ENCODE peak calls at places on chromosomes 7 and 10, in six cellular contexts. I is H1, A is HCT116, N is spleen, D is stomach, W is suprapubic skin. E is an unnamed sample.

GRCh38 chr7:137898839-137899681 is 52.3 kb upstream of the DGKI start:
- DNase-seq in I (peak), A (peak), N (peak), D (peak), W (peak), E (peak)

GRCh38 chr7:32093415-32094408 is 23.5 kb upstream of the PDE1C start:
- DNase-seq in I (no peak), A (no peak), N (no peak), D (peak), W (no peak), E (no peak)

GRCh38 chr10:61283066-61283465 is 170.1 kb downstream of the TMEM26 start:
- DNase-seq in I (no peak), A (no peak), N (no peak), D (no peak), W (no peak), E (no peak)

GRCh38 chr7:155961241-155962190 is 149.3 kb upstream of the SHH start:
- DNase-seq in I (peak), A (peak), N (no peak), D (peak), W (no peak), E (no peak)

GRCh38 chr7:33710608-33711007 is 194.7 kb upstream of the BMPER start:
- DNase-seq in I (no peak), A (no peak), N (no peak), D (no peak), W (no peak), E (no peak)

GRCh38 chr10:121952226-121952625 is 22.8 kb downstream of the NSMCE4A start:
- DNase-seq in I (no peak), A (no peak), N (no peak), D (no peak), W (no peak), E (no peak)

GRCh38 chr10:121708921-121709625 is 110.8 kb upstream of the FGFR2 start:
- DNase-seq in I (no peak), A (no peak), N (no peak), D (no peak), W (no peak), E (no peak)

GRCh38 chr7:44057181-44057848 is 8.1 kb downstream of the PGAM2 start:
- DNase-seq in I (no peak), A (no peak), N (peak), D (no peak), W (peak), E (no peak)

GRCh38 chr7:8931906-8932646 is 498.7 kb downstream of the NXPH1 start:
- DNase-seq in I (no peak), A (no peak), N (no peak), D (no peak), W (no peak), E (no peak)

GRCh38 chr7:130841416-130841815 is 107.4 kb upstream of the KLF14 start:
- DNase-seq in I (no peak), A (no peak), N (no peak), D (no peak), W (no peak), E (no peak)

GRCh38 chr10:102644066-102644645 is at the start of gene TRIM8:
- DNase-seq in I (peak), A (no peak), N (peak), D (peak), W (no peak), E (no peak)

GRCh38 chr7:1520574-1521234 is 9.8 kb upstream of the MAFK start:
- DNase-seq in I (no peak), A (peak), N (no peak), D (no peak), W (no peak), E (no peak)

GRCh38 chr7:77649950-77650349 is 46.3 kb upstream of the RSBN1L start:
- DNase-seq in I (no peak), A (no peak), N (no peak), D (no peak), W (no peak), E (no peak)

GRCh38 chr7:30062587-30062986 is 34.4 kb downstream of the PLEKHA8 start:
- DNase-seq in I (no peak), A (peak), N (no peak), D (no peak), W (no peak), E (no peak)

GRCh38 chr7:122802211-122802833 is 83.9 kb downstream of the CADPS2 start:
- DNase-seq in I (no peak), A (no peak), N (no peak), D (no peak), W (no peak), E (no peak)

GRCh38 chr7:33444501-33444900 is 315.1 kb downstream of the BBS9 start:
- DNase-seq in I (no peak), A (no peak), N (no peak), D (no peak), W (no peak), E (no peak)

GRCh38 chr10:35390843-35391152 is 54.5 kb downstream of the CCNY start:
- DNase-seq in I (no peak), A (no peak), N (no peak), D (no peak), W (no peak), E (no peak)

GRCh38 chr7:98314469-98314868 is 33.0 kb downstream of the BRI3 start:
- DNase-seq in I (no peak), A (no peak), N (no peak), D (no peak), W (no peak), E (no peak)

GRCh38 chr10:31136386-31136785 is 104.7 kb upstream of the ZNF438 start:
- DNase-seq in I (no peak), A (no peak), N (no peak), D (no peak), W (no peak), E (no peak)

GRCh38 chr10:61606971-61607907 is 55.5 kb upstream of the CABCOCO1 start:
- DNase-seq in I (no peak), A (peak), N (no peak), D (no peak), W (no peak), E (no peak)

GRCh38 chr10:35607475-35608316 is 2.6 kb downstream of the GJD4 start:
- DNase-seq in I (no peak), A (no peak), N (no peak), D (no peak), W (no peak), E (no peak)

GRCh38 chr7:19392246-19392645 is 247.0 kb upstream of the FERD3L start:
- DNase-seq in I (no peak), A (no peak), N (no peak), D (no peak), W (no peak), E (no peak)

GRCh38 chr10:123588386-123588914 is 77.7 kb upstream of the GPR26 start:
- DNase-seq in I (peak), A (no peak), N (no peak), D (no peak), W (peak), E (no peak)

GRCh38 chr7:74217455-74218342 is 7.9 kb downstream of the LAT2 start:
- DNase-seq in I (no peak), A (no peak), N (peak), D (no peak), W (no peak), E (peak)

GRCh38 chr7:99375070-99375807 is 709 bp downstream of the ARPC1B start:
- DNase-seq in I (peak), A (no peak), N (peak), D (peak), W (peak), E (no peak)

GRCh38 chr10:104612577-104613205 is 28.4 kb upstream of the SORCS3 start:
- DNase-seq in I (no peak), A (no peak), N (no peak), D (no peak), W (no peak), E (no peak)
- TF ChIP-seq CTCF in I (peak), A (no peak), N (no peak), D (no peak), W (no peak), E (no peak)

DNA sequence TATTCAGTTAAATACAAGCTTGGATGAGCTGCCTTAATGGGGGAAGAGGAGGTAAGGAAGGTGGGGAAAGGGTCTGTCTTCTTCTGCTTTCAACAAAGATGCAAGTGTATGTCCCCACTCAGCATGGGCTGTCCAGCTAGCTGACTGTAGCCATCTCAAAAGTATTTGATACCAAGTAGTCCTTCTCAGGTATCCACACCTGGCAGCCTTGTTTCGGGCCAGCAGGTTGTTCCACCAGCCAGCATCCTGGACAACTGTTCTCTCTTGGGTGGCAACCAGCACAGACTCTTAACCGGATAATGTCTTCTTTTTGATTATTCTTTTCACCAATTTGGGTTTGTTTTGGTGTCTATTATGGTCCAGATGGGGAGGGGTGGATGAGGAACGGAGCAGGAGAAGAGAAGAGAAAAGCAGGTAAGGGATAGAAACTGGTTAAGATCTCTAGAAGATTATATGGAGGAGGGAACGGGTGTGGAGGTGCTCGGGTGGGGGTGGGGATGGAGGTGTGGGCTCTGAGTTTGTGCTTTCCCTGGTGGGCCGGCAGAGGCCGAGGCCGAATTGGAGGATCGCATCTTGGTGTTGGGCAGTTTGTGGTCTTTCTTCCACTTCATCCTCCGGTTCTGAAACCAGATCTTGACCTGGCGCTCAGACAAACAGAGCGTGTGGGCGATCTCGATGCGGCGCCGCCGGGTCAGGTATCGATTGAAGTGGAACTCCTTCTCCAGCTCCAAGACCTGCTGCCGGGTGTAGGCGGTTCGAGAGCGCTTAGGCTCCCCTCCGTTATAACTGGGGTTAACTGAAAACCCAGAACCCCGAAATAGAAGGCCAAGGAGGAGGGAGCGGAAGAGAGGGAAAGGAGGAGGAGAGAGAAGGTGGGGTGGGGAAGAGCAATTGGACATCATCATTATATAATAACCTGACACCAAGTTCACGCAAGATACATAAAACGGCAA is 1.5 kb downstream of the HOXA4 start:
- DNase-seq in I (peak), A (no peak), N (no peak), D (no peak), W (no peak), E (no peak)
- TF ChIP-seq POLR2AphosphoS5 in I (no peak), A (no peak), N (no peak), D (no peak), W (no peak), E (no peak)

DNA sequence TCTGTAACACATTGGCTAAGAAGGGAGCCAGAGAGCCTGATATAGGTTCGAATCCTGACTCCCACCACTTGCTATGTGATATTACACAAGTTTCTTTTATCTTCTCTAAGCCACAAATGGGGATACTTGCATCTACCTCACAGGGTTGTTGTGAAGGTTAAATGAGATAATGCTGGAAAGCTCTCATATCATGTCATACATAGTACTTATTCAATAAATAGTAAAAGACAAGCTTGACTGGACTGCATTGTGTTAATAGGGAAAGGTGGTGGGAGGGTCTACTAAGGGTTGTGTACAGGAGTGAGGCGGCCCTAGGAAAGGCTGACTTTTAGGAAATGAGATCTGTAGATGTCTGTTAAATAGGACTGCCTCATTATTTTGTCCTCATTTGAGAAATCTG is 35.8 kb upstream of the DNMBP start:
- DNase-seq in I (no peak), A (no peak), N (no peak), D (no peak), W (no peak), E (no peak)
- TF ChIP-seq CTCF in I (no peak), A (no peak), N (no peak), D (no peak), W (no peak), E (no peak)

GRCh38 chr10:103661198-103661950 is 167.9 kb downstream of the NEURL1 start:
- DNase-seq in I (peak), A (no peak), N (peak), D (peak), W (peak), E (no peak)
- TF ChIP-seq POLR2AphosphoS5 in I (peak), A (no peak), N (peak), D (peak), W (no peak), E (no peak)

DNA sequence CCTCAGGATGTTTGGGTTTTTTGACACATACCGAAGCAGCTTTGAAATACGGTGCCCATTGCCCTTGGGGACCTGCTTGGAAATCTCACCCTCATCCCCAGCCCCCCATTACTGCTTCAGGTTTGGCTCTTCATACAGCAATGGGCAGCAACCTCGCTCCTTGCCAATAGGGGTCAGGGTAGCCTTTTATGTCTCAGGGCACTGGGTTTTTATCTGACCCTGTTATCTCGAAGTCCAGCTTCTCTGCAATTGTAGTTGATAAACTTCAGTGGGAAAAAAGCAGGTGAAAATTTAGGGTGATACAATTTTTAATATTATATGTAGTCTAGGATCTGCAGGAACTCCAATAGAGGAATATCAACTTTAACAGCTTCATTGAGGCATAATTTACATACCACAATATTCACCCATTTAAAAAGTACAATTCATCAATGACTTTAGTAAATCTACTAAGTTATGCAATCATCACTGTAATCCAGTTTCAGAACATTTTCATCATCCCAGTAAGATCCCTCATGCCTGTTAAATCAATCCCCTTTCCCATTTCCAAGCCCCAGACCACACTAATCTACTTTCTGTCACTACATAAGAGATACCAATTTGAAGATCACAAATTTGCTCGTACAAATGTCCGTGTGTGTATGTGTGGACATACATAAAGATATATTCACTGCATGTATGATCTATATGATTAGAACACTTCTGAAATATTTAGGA is 386.2 kb downstream of the KCNMA1 start:
- DNase-seq in I (no peak), A (peak), N (no peak), D (peak), W (no peak), E (no peak)
- TF ChIP-seq CTCF in I (peak), A (peak), N (peak), D (no peak), W (no peak), E (peak)

DNA sequence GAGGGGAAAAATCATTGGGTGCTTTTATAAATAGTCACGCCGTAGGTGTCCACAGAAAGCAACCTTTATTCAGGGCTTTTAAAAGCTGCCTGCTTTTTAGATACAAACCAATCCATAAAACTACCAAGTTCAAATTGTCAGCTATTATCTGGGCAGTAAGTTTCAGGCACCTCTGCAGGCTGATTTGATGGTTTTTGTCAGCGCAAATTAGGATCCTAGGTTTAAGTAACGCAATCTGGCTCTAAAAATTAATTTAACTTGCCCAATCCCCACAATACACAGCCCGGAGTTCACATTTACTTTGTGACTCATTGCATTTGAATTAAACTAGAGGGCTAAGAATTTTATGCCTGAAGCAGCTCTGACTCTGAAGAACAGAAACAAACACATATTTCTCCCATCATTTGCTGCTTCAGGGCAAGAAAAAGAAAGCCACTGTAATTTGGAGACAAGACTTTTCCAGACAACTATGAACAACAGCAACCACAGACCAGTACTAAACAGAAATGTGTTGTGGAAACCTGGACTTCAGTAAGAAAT is 43.3 kb downstream of the NRP1 start:
- DNase-seq in I (no peak), A (no peak), N (no peak), D (no peak), W (no peak), E (no peak)
- TF ChIP-seq POLR2AphosphoS5 in I (no peak), A (no peak), N (no peak), D (no peak), W (no peak), E (no peak)

GRCh38 chr10:127196227-127196954 is at the start of gene INSYN2A:
- DNase-seq in I (peak), A (no peak), N (no peak), D (no peak), W (no peak), E (no peak)
- TF ChIP-seq CTCF in I (peak), A (no peak), N (no peak), D (no peak), W (no peak), E (no peak)

E was measured in GM12878.